ENCODE peak calls at places on chromosomes 16 and 17, in seven cellular contexts. R is A549, P is H9, M is tibial nerve, A is HCT116, F is mesendoderm, S is heart right ventricle. V is an unnamed sample.

GRCh38 chr17:2982854-2983636 is 80.4 kb downstream of the OR1D5 start:
- DNase-seq in R (peak), P (peak), M (no peak), A (no peak), F (no peak), S (peak), V (no peak)

GRCh38 chr16:84181144-84181915 is 5.5 kb downstream of the TAF1C start:
- DNase-seq in R (no peak), P (no peak), M (no peak), A (no peak), F (no peak), S (no peak), V (no peak)

GRCh38 chr16:1565083-1565805 is 31.8 kb downstream of the TMEM204 start:
- DNase-seq in R (no peak), P (no peak), M (no peak), A (no peak), F (no peak), S (no peak), V (no peak)

GRCh38 chr17:67323445-67323844 is 42.9 kb downstream of the PSMD12 start:
- DNase-seq in R (no peak), P (peak), M (no peak), A (no peak), F (no peak), S (no peak), V (no peak)

GRCh38 chr16:53925011-53925410 is 221.1 kb downstream of the FTO start:
- DNase-seq in R (no peak), P (no peak), M (no peak), A (no peak), F (peak), S (no peak), V (no peak)

GRCh38 chr17:43546317-43547188 is at the start of gene ETV4:
- DNase-seq in R (peak), P (peak), M (peak), A (peak), F (peak), S (peak), V (peak)

GRCh38 chr17:65533855-65534457 is 27.5 kb downstream of the AXIN2 start:
- DNase-seq in R (no peak), P (no peak), M (no peak), A (no peak), F (no peak), S (no peak), V (no peak)

GRCh38 chr17:50196826-50197225 is 4.6 kb downstream of the COL1A1 start:
- DNase-seq in R (no peak), P (no peak), M (no peak), A (no peak), F (no peak), S (no peak), V (no peak)

DNA sequence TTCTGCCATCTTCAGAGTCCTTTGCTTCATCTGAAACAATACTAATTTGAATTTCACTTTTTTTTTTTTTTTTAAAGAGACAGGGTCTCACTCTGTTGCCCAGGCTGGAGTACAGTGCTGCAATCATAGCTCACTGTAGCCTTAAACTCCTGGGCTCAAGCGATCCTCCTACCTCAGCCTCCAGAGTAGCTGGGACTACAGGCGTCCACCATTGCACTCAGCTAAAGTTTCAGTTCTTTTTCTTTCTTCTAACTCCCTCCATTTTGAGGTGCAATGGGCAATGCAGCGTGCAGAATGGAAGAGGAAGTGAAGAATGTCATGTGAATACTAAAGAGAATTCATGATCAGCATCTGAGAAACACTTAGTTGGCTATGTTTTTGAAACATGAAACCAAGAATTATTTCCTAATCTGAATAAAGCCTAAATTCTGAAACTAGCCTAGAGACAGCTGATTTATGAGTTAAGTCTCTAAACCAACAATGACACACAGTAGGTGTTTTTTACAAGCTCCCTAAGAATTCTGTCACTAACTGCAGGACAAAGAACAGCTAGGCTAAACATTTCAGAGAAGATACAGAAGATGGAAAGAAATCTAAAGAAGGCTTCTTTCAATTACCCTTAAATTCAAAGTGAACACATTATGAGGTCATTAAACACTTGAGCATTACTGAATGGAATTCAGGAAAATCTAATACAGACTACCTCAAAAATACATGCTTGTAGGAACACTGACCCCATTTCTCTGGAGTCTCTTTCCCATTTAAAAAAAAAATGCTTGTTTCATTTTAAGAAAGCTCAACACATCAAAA is 21.0 kb downstream of the SNN start:
- DNase-seq in R (no peak), P (no peak), M (no peak), A (no peak), F (no peak), S (no peak), V (no peak)
- H3K27ac ChIP-seq in R (no peak), P (no peak), M (no peak), A (no peak), F (no peak), S (peak), V (no peak)

GRCh38 chr16:85617948-85618347 is 4.8 kb downstream of the GSE1 start:
- DNase-seq in R (no peak), P (no peak), M (no peak), A (no peak), F (no peak), S (no peak), V (no peak)

GRCh38 chr16:85615852-85616607 is 2.9 kb downstream of the GSE1 start:
- DNase-seq in R (peak), P (peak), M (peak), A (peak), F (peak), S (peak), V (peak)

GRCh38 chr16:85618509-85618908 is 5.4 kb downstream of the GSE1 start:
- DNase-seq in R (no peak), P (no peak), M (no peak), A (no peak), F (no peak), S (no peak), V (no peak)

GRCh38 chr16:85615014-85615851 is 2.1 kb downstream of the GSE1 start:
- DNase-seq in R (peak), P (peak), M (peak), A (peak), F (peak), S (peak), V (no peak)

DNA sequence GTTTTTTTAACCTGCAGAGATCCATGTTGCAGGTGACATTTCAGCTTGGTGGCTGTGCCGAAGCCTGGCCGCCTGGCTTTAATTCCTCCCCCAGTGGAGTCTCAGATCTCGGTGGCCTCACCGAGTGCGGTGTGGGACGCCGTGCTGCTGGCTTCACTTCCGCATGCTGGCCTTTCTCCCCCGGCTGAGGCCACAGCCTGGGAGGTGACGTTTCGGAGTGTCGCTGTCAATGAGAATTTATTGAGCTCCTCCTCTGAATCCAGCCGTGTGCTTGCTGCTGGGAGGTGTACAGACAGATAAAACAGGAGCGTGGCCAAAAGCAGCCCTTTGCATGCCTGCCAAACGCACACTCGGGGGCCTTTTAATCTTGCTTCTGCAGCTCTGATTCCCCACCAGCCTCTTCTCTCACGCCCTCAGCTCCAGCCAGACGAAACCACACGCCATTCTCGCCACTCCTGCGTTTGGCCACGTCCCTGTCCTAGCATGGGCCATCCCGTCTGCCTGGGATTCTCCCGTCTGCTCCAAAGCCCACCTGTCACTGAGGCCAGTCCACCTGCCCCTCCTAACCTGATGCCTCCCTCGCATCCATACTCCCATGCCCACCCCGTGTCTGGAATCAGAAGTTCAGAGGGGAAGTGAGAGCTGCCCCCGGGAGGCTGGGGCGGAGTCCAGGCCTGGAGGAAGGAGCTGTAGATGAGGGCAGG is 3.6 kb downstream of the GSE1 start:
- DNase-seq in R (no peak), P (no peak), M (no peak), A (no peak), F (no peak), S (peak), V (no peak)
- H3K27ac ChIP-seq in R (no peak), P (no peak), M (no peak), A (no peak), F (no peak), S (peak), V (peak)

GRCh38 chr16:81471882-81472281 is 27.3 kb downstream of the CMIP start:
- DNase-seq in R (no peak), P (no peak), M (no peak), A (no peak), F (no peak), S (no peak), V (no peak)

GRCh38 chr16:81472391-81472790 is 27.8 kb downstream of the CMIP start:
- DNase-seq in R (no peak), P (no peak), M (no peak), A (no peak), F (no peak), S (no peak), V (no peak)

GRCh38 chr16:81473561-81473960 is 29.0 kb downstream of the CMIP start:
- DNase-seq in R (no peak), P (no peak), M (no peak), A (no peak), F (no peak), S (no peak), V (no peak)

GRCh38 chr16:81473066-81473488 is 28.5 kb downstream of the CMIP start:
- DNase-seq in R (no peak), P (no peak), M (no peak), A (no peak), F (no peak), S (no peak), V (no peak)

GRCh38 chr16:81473969-81474959 is 29.7 kb downstream of the CMIP start:
- DNase-seq in R (no peak), P (no peak), M (no peak), A (no peak), F (no peak), S (no peak), V (no peak)
- H3K27ac ChIP-seq in R (peak), P (no peak), M (peak), A (no peak), F (no peak), S (peak), V (no peak)

GRCh38 chr16:79592150-79592549 is 8.4 kb downstream of the MAF start:
- DNase-seq in R (no peak), P (no peak), M (no peak), A (no peak), F (no peak), S (no peak), V (no peak)
- H3K27ac ChIP-seq in R (no peak), P (no peak), M (peak), A (no peak), F (no peak), S (peak), V (no peak)

V was measured in WERI-Rb-1.